ENCODE peak calls at places on chromosomes 2 and 18, in ten cellular contexts. T is brain microvascular endothelial cell, Y is glutamatergic neuron, S is osteocyte, P is WTC11, O is NB4, M is RWPE1, A is prostate gland, R is fibroblast of mammary gland, Z is HFFc6. J is an unnamed sample.

GRCh38 chr2:238163494-238164198 is 4.9 kb downstream of the ERFE start:
- DNase-seq in Z (no peak), T (no peak), Y (no peak), M (no peak), S (no peak), A (no peak), O (no peak), R (no peak), P (no peak), J (no peak)

GRCh38 chr18:51211552-51211951 is 14.1 kb upstream of the MEX3C start:
- DNase-seq in T (peak), A (no peak), S (no peak), P (no peak), Y (no peak), R (peak), M (peak), Z (peak), O (peak), J (no peak)

GRCh38 chr2:205405752-205406151 is 276.5 kb upstream of the NRP2 start:
- DNase-seq in Z (peak), A (no peak), P (no peak), M (peak), Y (no peak), O (no peak), R (peak), S (no peak), T (peak), J (no peak)

GRCh38 chr2:128475427-128476211 is 157.0 kb upstream of the HS6ST1 start:
- DNase-seq in S (peak), A (no peak), P (no peak), O (no peak), Z (no peak), R (no peak), T (no peak), Y (no peak), M (no peak), J (no peak)

GRCh38 chr2:190482441-190482840 is 52.1 kb downstream of the NEMP2 start:
- DNase-seq in O (no peak), S (no peak), Y (no peak), M (no peak), A (no peak), Z (no peak), P (no peak), R (no peak), T (no peak), J (no peak)

GRCh38 chr2:159903404-159904126 is 105.6 kb upstream of the CD302 start:
- DNase-seq in O (peak), R (peak), Z (no peak), P (no peak), M (no peak), S (no peak), A (no peak), T (peak), Y (no peak), J (peak)

GRCh38 chr2:23505984-23506380 is 121.0 kb downstream of the KLHL29 start:
- DNase-seq in R (peak), O (peak), Z (no peak), T (no peak), A (peak), S (no peak), Y (no peak), P (no peak), M (peak), J (no peak)

GRCh38 chr18:56296381-56296780 is 342.0 kb downstream of the TXNL1 start:
- DNase-seq in S (no peak), M (no peak), O (no peak), R (no peak), Z (no peak), P (no peak), Y (no peak), T (no peak), A (no peak), J (no peak)

GRCh38 chr2:3432067-3432466 is 52.6 kb downstream of the TRAPPC12 start:
- DNase-seq in P (no peak), Z (no peak), S (no peak), Y (no peak), O (no peak), T (no peak), R (no peak), A (no peak), M (no peak), J (no peak)

GRCh38 chr18:50432915-50433314 is 58.1 kb downstream of the SKA1 start:
- DNase-seq in Y (no peak), S (no peak), M (no peak), O (no peak), R (peak), Z (no peak), A (no peak), T (no peak), P (no peak), J (no peak)

GRCh38 chr18:75421656-75422055 is 5.8 kb downstream of the SMIM21 start:
- DNase-seq in Y (no peak), O (peak), Z (no peak), T (no peak), A (no peak), S (no peak), R (no peak), P (no peak), M (no peak), J (no peak)

GRCh38 chr2:119086327-119086726 is 72.2 kb downstream of the C1QL2 start:
- DNase-seq in O (no peak), T (no peak), R (no peak), Z (no peak), S (no peak), M (no peak), Y (no peak), P (no peak), A (no peak), J (no peak)

GRCh38 chr18:45774065-45774521 is 50.1 kb downstream of the SLC14A1 start:
- DNase-seq in M (peak), T (peak), A (peak), Y (no peak), R (peak), O (peak), S (no peak), P (no peak), Z (no peak), J (no peak)

GRCh38 chr2:72211359-72211758 is 63.7 kb upstream of the CYP26B1 start:
- DNase-seq in S (no peak), T (peak), Z (peak), M (peak), A (no peak), O (no peak), Y (no peak), P (no peak), R (no peak), J (no peak)

GRCh38 chr2:56287974-56288373 is 104.2 kb downstream of the CCDC85A start:
- DNase-seq in R (peak), Z (peak), S (no peak), T (no peak), P (no peak), A (no peak), Y (no peak), O (no peak), M (peak), J (no peak)

GRCh38 chr18:48290162-48290926 is 118.8 kb downstream of the ZBTB7C start:
- DNase-seq in R (no peak), S (peak), M (no peak), O (no peak), P (no peak), T (no peak), Y (no peak), A (no peak), Z (no peak), J (no peak)

GRCh38 chr2:95392730-95393455 is 9.6 kb upstream of the FAHD2A start:
- DNase-seq in Z (no peak), A (no peak), R (no peak), P (peak), T (no peak), M (no peak), Y (no peak), O (no peak), S (no peak), J (no peak)
- TF ChIP-seq CTCF in Z (peak), A (no peak), R (peak), P (no peak), T (peak), M (no peak), Y (peak), O (peak), S (no peak), J (no peak)

GRCh38 chr2:135799738-135800137 is 37.2 kb downstream of the LCT start:
- DNase-seq in T (no peak), Y (no peak), S (no peak), P (no peak), M (no peak), A (no peak), R (no peak), Z (no peak), O (no peak), J (no peak)
- TF ChIP-seq CTCF in T (peak), Y (no peak), S (no peak), P (no peak), M (no peak), A (no peak), R (peak), Z (no peak), O (peak), J (no peak)

GRCh38 chr18:63344918-63345317 is 22.1 kb downstream of the KDSR start:
- DNase-seq in M (no peak), A (no peak), R (no peak), O (no peak), Y (no peak), S (no peak), T (no peak), Z (no peak), P (no peak), J (no peak)

GRCh38 chr18:63339920-63340484 is 20.4 kb upstream of the BCL2 start:
- DNase-seq in M (no peak), Z (peak), T (no peak), A (no peak), Y (peak), O (peak), R (peak), S (no peak), P (peak), J (no peak)

GRCh38 chr18:63346031-63346430 is 21.0 kb downstream of the KDSR start:
- DNase-seq in Z (peak), T (no peak), A (peak), M (peak), R (no peak), Y (no peak), S (no peak), P (no peak), O (no peak), J (no peak)

GRCh38 chr18:63344263-63344662 is 22.7 kb downstream of the KDSR start:
- DNase-seq in S (no peak), Y (no peak), P (no peak), T (no peak), R (no peak), Z (no peak), A (no peak), O (no peak), M (no peak), J (no peak)

DNA sequence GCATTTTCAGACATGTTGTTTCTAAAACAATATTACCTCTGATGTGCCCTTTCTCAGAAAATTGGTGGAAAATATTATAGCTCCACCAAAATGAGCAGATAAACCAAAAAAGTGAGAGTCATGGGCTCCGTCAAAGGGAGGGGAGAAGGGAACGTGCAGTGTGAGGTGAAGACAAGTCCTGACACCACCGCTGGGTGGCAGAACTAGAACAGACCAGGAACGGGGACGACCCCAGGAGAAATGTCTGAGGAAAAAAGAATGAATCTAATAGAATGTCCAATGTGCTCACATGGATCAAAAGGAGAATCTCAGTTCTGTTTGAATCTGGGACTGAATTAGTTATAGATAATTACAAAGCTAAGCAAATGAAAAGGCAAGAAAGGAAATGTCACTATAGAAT is 22.6 kb upstream of the BCL2 start:
- DNase-seq in P (peak), M (no peak), R (peak), Y (peak), A (no peak), O (peak), S (no peak), T (no peak), Z (no peak), J (no peak)
- TF ChIP-seq CTCF in P (peak), M (peak), R (peak), Y (peak), A (peak), O (peak), S (peak), T (peak), Z (peak), J (no peak)

GRCh38 chr2:228037915-228038314 is 143.6 kb downstream of the SPHKAP start:
- DNase-seq in O (no peak), Z (no peak), M (no peak), A (no peak), P (no peak), T (no peak), S (no peak), R (no peak), Y (no peak), J (no peak)

GRCh38 chr2:228040995-228041394 is 140.5 kb downstream of the SPHKAP start:
- DNase-seq in T (no peak), P (no peak), S (no peak), Z (no peak), O (no peak), M (no peak), Y (no peak), R (no peak), A (no peak), J (no peak)

GRCh38 chr2:228039752-228040534 is 141.5 kb downstream of the SPHKAP start:
- DNase-seq in M (peak), S (no peak), O (peak), P (no peak), A (no peak), Z (peak), T (no peak), R (peak), Y (no peak), J (no peak)
- TF ChIP-seq CTCF in M (peak), S (peak), O (peak), P (peak), A (peak), Z (peak), T (peak), R (peak), Y (peak), J (no peak)

GRCh38 chr2:196268538-196269338 is 97.4 kb upstream of the STK17B start:
- DNase-seq in M (no peak), S (no peak), A (no peak), R (peak), O (peak), Y (no peak), T (no peak), Z (no peak), P (no peak), J (no peak)

GRCh38 chr2:196268022-196268421 is 96.6 kb upstream of the STK17B start:
- DNase-seq in M (no peak), T (no peak), S (no peak), O (peak), R (no peak), Z (no peak), P (no peak), A (no peak), Y (no peak), J (no peak)

GRCh38 chr2:196263181-196263747 is 91.9 kb upstream of the STK17B start:
- DNase-seq in O (peak), Y (no peak), Z (peak), S (no peak), A (no peak), P (no peak), T (peak), R (no peak), M (no peak), J (no peak)

GRCh38 chr2:196266855-196267254 is 95.5 kb upstream of the STK17B start:
- DNase-seq in T (peak), A (no peak), S (no peak), O (peak), M (no peak), P (no peak), Y (no peak), Z (no peak), R (no peak), J (no peak)

DNA sequence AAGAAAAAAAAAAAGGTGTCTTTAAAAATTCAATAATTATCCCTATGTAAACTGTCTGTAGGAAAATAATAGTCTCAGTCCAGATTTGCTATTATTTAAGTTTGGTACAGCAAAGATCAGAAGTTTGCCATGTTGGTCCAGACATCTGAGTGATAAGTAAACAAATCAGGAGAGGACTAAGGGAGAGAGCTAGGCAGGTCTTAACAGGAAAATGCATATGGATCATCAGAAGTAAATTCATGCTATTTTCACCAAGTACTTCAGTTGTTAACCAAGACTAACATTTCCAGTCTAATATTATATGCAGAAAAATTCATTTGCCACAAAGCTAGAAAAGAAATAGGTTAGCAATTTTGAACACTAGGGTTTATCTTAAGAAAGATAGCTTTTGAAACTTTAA is 95.0 kb upstream of the STK17B start:
- DNase-seq in T (no peak), P (no peak), Z (no peak), R (no peak), A (no peak), S (no peak), O (no peak), M (no peak), Y (no peak), J (no peak)
- TF ChIP-seq CTCF in T (no peak), P (no peak), Z (no peak), R (no peak), A (no peak), S (no peak), O (no peak), M (no peak), Y (no peak), J (no peak)

GRCh38 chr2:193446967-193447366 is 1252.2 kb upstream of the TMEFF2 start:
- DNase-seq in M (no peak), Y (no peak), O (no peak), A (no peak), T (no peak), R (no peak), P (no peak), S (no peak), Z (no peak), J (no peak)

GRCh38 chr2:193442293-193442692 is 1247.6 kb upstream of the TMEFF2 start:
- DNase-seq in O (no peak), P (no peak), M (no peak), S (no peak), T (no peak), Z (no peak), Y (no peak), R (no peak), A (no peak), J (no peak)
- TF ChIP-seq CTCF in O (no peak), P (no peak), M (no peak), S (no peak), T (no peak), Z (no peak), Y (no peak), R (no peak), A (no peak), J (no peak)

J was measured in activated B cell treated with CpG ODN at 0.5 μM for 24 hours.